ENCODE peak calls at places on chromosome 19, in seven cellular contexts. K, F, Z, C, P, T and M are unnamed samples.

GRCh38 chr19:35141627-35142401 is 1.2 kb upstream of the FXYD7 start:
- DNase-seq in P (no peak), F (no peak), C (no peak), Z (no peak), K (peak), T (no peak), M (no peak)

GRCh38 chr19:30091456-30091855 is 149.4 kb downstream of the URI1 start:
- DNase-seq in F (no peak), C (no peak), T (no peak), K (no peak), Z (no peak), P (no peak), M (no peak)

GRCh38 chr19:2756921-2757881 is 17.4 kb upstream of the SLC39A3 start:
- DNase-seq in Z (no peak), K (no peak), F (no peak), P (no peak), T (no peak), C (no peak), M (no peak)

GRCh38 chr19:1774999-1775772 is 21.9 kb downstream of the ONECUT3 start:
- DNase-seq in F (no peak), C (no peak), Z (no peak), P (no peak), K (peak), T (no peak), M (no peak)

GRCh38 chr19:45710731-45711130 is 18.3 kb downstream of the QPCTL start:
- DNase-seq in P (no peak), C (no peak), T (no peak), Z (no peak), K (no peak), F (no peak), M (no peak)

GRCh38 chr19:13841339-13842293 is 35.3 kb upstream of the NANOS3 start:
- DNase-seq in F (no peak), P (peak), Z (peak), K (peak), C (no peak), T (no peak), M (peak)

GRCh38 chr19:55654833-55655647 is at the start of gene U2AF2:
- DNase-seq in F (peak), C (peak), K (peak), T (peak), Z (peak), P (peak), M (peak)

GRCh38 chr19:3071764-3072163 is 9.5 kb upstream of the TLE5 start:
- DNase-seq in C (no peak), K (no peak), F (no peak), P (no peak), T (no peak), Z (no peak), M (no peak)

GRCh38 chr19:33239223-33239975 is 13.7 kb upstream of the SLC7A10 start:
- DNase-seq in K (no peak), F (no peak), T (no peak), P (no peak), Z (no peak), C (no peak), M (no peak)

GRCh38 chr19:6210721-6211600 is 68.8 kb downstream of the MLLT1 start:
- DNase-seq in Z (no peak), F (no peak), K (no peak), P (peak), C (no peak), T (no peak), M (no peak)